ENCODE peak calls at places on chromosomes 13 and 19, in ten cellular contexts. S is keratinocyte, B is uterus, Y is AG04450, V is GM06990, W is heart right ventricle, L is progenitor cell of endocrine pancreas, Z is fibroblast of lung, F is body of pancreas, C is fibroblast of villous mesenchyme. J is an unnamed sample.

GRCh38 chr19:41478875-41479756 is 36.2 kb downstream of the ERICH4 start:
- DNase-seq in S (no peak), F (no peak), B (no peak), W (no peak), L (no peak), C (no peak), Z (no peak), V (no peak), Y (no peak), J (no peak)

GRCh38 chr13:91544723-91545122 is 146.3 kb downstream of the GPC5 start:
- DNase-seq in Z (no peak), C (no peak), L (no peak), F (no peak), W (no peak), S (no peak), V (no peak), B (no peak), Y (no peak), J (peak; percentile 39)

GRCh38 chr13:113124211-113125025 is 1.8 kb downstream of the F10 start:
- DNase-seq in B (peak; percentile 7), W (no peak), F (no peak), Y (no peak), C (no peak), L (no peak), V (no peak), Z (no peak), S (no peak), J (peak; percentile 5)

GRCh38 chr13:105343134-105343806 is 1192.2 kb downstream of the EFNB2 start:
- DNase-seq in W (no peak), V (no peak), C (peak; percentile 28), B (no peak), F (no peak), L (no peak), Z (peak; percentile 78), S (no peak), Y (no peak), J (no peak)

GRCh38 chr13:59425211-59425721 is 738.5 kb downstream of the DIAPH3 start:
- DNase-seq in Y (peak; percentile 51), W (no peak), L (no peak), Z (peak; percentile 77), F (no peak), V (no peak), S (no peak), B (no peak), C (peak; percentile 7), J (no peak)

GRCh38 chr19:36203293-36203692 is 11.2 kb downstream of the ZNF565 start:
- DNase-seq in F (no peak), S (no peak), B (no peak), L (no peak), Z (no peak), W (no peak), C (no peak), Y (no peak), V (peak; percentile 33), J (no peak)

GRCh38 chr13:43469791-43470190 is 317.0 kb downstream of the ENOX1 start:
- DNase-seq in F (no peak), L (no peak), B (no peak), C (no peak), Y (no peak), V (no peak), Z (peak; percentile 2), W (no peak), S (no peak), J (no peak)

GRCh38 chr19:49873834-49874233 is 3.3 kb downstream of the AKT1S1 start:
- DNase-seq in Z (no peak), S (no peak), L (no peak), W (no peak), F (no peak), Y (no peak), B (no peak), V (no peak), C (no peak), J (no peak)

GRCh38 chr13:59677966-59678814 is 485.5 kb downstream of the DIAPH3 start:
- DNase-seq in Y (peak; percentile 43), Z (peak; percentile 53), S (peak; percentile 5), V (peak; percentile 18), L (no peak), F (no peak), W (peak; percentile 38), C (peak; percentile 59), B (no peak), J (no peak)

GRCh38 chr19:3456925-3457530 is 23.3 kb downstream of the SMIM24 start:
- DNase-seq in F (no peak), L (no peak), C (no peak), V (no peak), B (no peak), S (no peak), Z (no peak), Y (no peak), W (no peak), J (no peak)

GRCh38 chr13:53121131-53121773 is 92.6 kb downstream of the OLFM4 start:
- DNase-seq in B (no peak), L (no peak), F (no peak), C (no peak), S (no peak), W (no peak), V (no peak), Y (no peak), Z (no peak), J (no peak)

GRCh38 chr13:79108914-79109643 is 297.0 kb downstream of the RBM26 start:
- DNase-seq in C (no peak), V (peak; percentile 20), S (no peak), B (no peak), F (no peak), Z (no peak), W (no peak), Y (no peak), L (no peak), J (no peak)

GRCh38 chr19:16386619-16387240 is 62.1 kb downstream of the KLF2 start:
- DNase-seq in S (no peak), V (no peak), W (no peak), F (peak; percentile 54), B (peak; percentile 61), L (no peak), C (peak; percentile 67), Z (peak; percentile 40), Y (peak; percentile 39), J (peak; percentile 68)

GRCh38 chr13:110624766-110625756 is 9.7 kb downstream of the NAXD start:
- DNase-seq in S (no peak), F (no peak), C (no peak), L (no peak), V (no peak), W (no peak), B (no peak), Z (no peak), Y (no peak), J (no peak)

GRCh38 chr19:3222709-3223108 is 1.8 kb upstream of the CELF5 start:
- DNase-seq in L (no peak), S (no peak), V (no peak), C (no peak), Y (no peak), B (no peak), F (no peak), Z (no peak), W (no peak), J (no peak)

GRCh38 chr13:94291631-94292322 is 187.7 kb downstream of the DCT start:
- DNase-seq in C (no peak), B (no peak), F (no peak), S (no peak), L (no peak), Z (no peak), W (no peak), Y (no peak), V (no peak), J (no peak)

GRCh38 chr13:80458546-80458945 is 117.6 kb upstream of the SPRY2 start:
- DNase-seq in S (no peak), L (no peak), B (no peak), C (no peak), F (no peak), W (no peak), Y (no peak), Z (no peak), V (no peak), J (no peak)

DNA sequence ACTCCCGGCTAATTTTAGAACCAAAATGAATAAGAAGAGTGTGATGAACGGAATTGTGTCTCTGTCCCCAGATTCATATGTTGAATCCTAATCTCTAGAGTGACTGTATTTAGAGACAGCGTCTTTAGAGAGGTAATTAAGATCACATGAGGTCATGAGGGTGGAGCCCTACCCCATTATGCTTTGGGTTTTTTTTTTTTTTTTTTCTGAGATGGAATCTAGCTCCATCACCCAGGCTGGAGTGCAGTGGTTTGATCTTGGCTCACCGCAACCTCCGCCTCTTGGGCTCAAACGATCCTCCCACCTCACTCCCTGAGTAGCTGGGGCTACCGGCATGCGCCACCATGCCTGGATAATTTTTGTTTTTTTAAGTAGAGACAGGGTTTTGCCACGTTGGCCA is 27.9 kb downstream of the FBXO27 start:
- DNase-seq in F (no peak), C (no peak), Z (no peak), S (no peak), Y (no peak), W (no peak), B (no peak), L (no peak), V (no peak), J (no peak)
- TF ChIP-seq CTCF in F (no peak), C (no peak), Z (no peak), S (no peak), Y (no peak), W (no peak), B (no peak), L (no peak), V (no peak), J (no peak)

GRCh38 chr19:6271721-6272410 is 7.9 kb downstream of the MLLT1 start:
- DNase-seq in Y (no peak), F (peak; percentile 79), L (no peak), Z (peak; percentile 82), C (peak; percentile 86), B (peak; percentile 94), S (no peak), W (peak; percentile 89), V (no peak), J (no peak)
- TF ChIP-seq CTCF in Y (peak; percentile 4), F (no peak), L (no peak), Z (no peak), C (peak; percentile 29), B (no peak), S (peak; percentile 35), W (no peak), V (no peak), J (no peak)

GRCh38 chr13:26132756-26133155 is 80.9 kb upstream of the SHISA2 start:
- DNase-seq in V (no peak), Z (peak; percentile 6), S (no peak), F (no peak), W (no peak), L (no peak), C (peak; percentile 22), Y (no peak), B (no peak), J (no peak)
- TF ChIP-seq CTCF in V (peak; percentile 34), Z (peak; percentile 15), S (no peak), F (no peak), W (peak; percentile 47), L (no peak), C (peak; percentile 39), Y (no peak), B (no peak), J (no peak)

DNA sequence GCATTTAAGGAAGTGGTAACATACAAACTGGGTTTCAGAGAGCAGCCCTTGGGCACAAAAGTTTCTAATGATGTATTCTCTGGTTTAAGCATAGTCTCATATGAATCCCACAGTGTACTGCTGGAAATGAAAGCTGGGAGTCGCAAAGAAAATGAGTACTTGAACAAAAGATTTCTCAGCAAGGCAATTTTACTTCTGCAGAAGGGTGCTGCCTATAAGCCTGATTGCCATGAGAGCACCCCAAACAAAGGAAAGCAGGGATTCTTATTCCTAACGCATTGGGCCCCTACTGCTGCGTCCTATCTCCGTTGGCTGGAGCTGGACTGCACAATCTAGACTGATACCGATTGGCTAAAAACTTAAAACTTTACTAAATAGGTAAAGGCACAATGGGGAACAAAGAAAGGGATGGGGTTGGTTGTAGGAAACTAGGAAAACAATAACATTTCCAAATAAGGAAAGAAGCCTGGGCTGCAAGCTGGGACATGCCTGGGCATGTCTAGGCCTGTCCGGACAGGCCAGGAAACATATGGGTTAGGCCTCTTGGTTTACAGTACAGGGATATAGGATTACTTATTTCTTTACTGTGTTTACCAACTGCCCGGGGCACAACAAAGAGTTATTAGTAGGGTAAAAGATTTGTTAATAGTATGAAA is 27.4 kb upstream of the VN1R4 start:
- DNase-seq in F (no peak), V (no peak), Z (peak; percentile 6), C (no peak), S (no peak), L (no peak), W (no peak), Y (no peak), B (no peak), J (no peak)
- TF ChIP-seq CTCF in F (no peak), V (no peak), Z (no peak), C (no peak), S (no peak), L (no peak), W (no peak), Y (no peak), B (no peak), J (no peak)

J was measured in glutamatergic neuron.